ENCODE peak calls at places on chromosomes 6 and 20, in six cellular contexts. K, U, T, Z, G and W are unnamed samples.

GRCh38 chr20:11867286-11867921 is 50.3 kb upstream of the BTBD3 start:
- DNase-seq in K (no peak), U (no peak), T (peak), Z (no peak), G (peak), W (no peak)

GRCh38 chr20:9103955-9104354 is 35.1 kb downstream of the PLCB4 start:
- DNase-seq in K (peak), U (no peak), T (peak), Z (no peak), G (no peak), W (peak)

GRCh38 chr20:51022803-51023616 is at the start of gene KCNG1:
- DNase-seq in K (peak), U (peak), T (peak), Z (peak), G (peak), W (peak)

GRCh38 chr6:53587291-53587690 is 42.4 kb upstream of the GCLC start:
- DNase-seq in K (no peak), U (no peak), T (no peak), Z (no peak), G (no peak), W (no peak)

GRCh38 chr6:23454090-23454998 is 671.7 kb upstream of the NRSN1 start:
- DNase-seq in K (peak), U (no peak), T (peak), Z (no peak), G (no peak), W (peak)

GRCh38 chr20:24701027-24701426 is 231.6 kb downstream of the SYNDIG1 start:
- DNase-seq in K (no peak), U (no peak), T (no peak), Z (no peak), G (no peak), W (no peak)

GRCh38 chr20:25352746-25353145 is 37.9 kb downstream of the ABHD12 start:
- DNase-seq in K (no peak), U (no peak), T (no peak), Z (no peak), G (no peak), W (no peak)

GRCh38 chr20:52331655-52332054 is 140.1 kb upstream of the ZFP64 start:
- DNase-seq in K (no peak), U (no peak), T (no peak), Z (no peak), G (no peak), W (no peak)

GRCh38 chr6:136014454-136015421 is 163.2 kb downstream of the PDE7B start:
- DNase-seq in K (no peak), U (no peak), T (peak), Z (no peak), G (no peak), W (peak)

GRCh38 chr6:101779051-101779844 is 385.7 kb downstream of the GRIK2 start:
- DNase-seq in K (no peak), U (no peak), T (peak), Z (no peak), G (no peak), W (no peak)

GRCh38 chr6:156988276-156989158 is 211.3 kb downstream of the ARID1B start:
- DNase-seq in K (no peak), U (no peak), T (peak), Z (no peak), G (peak), W (no peak)

GRCh38 chr6:135739288-135739687 is 112.2 kb upstream of the PDE7B start:
- DNase-seq in K (no peak), U (no peak), T (peak), Z (no peak), G (no peak), W (peak)

GRCh38 chr6:168180548-168181011 is 101.6 kb upstream of the FRMD1 start:
- DNase-seq in K (no peak), U (peak), T (no peak), Z (no peak), G (no peak), W (no peak)

GRCh38 chr6:118644007-118644406 is 7.4 kb downstream of the CEP85L start:
- DNase-seq in K (peak), U (no peak), T (no peak), Z (no peak), G (no peak), W (no peak)

GRCh38 chr20:39885975-39886649 is 802.9 kb downstream of the MAFB start:
- DNase-seq in K (peak), U (peak), T (peak), Z (no peak), G (peak), W (peak)

GRCh38 chr6:163086563-163086895 is 328.0 kb upstream of the QKI start:
- DNase-seq in K (no peak), U (no peak), T (peak), Z (no peak), G (no peak), W (no peak)

GRCh38 chr6:46491789-46492547 is 719 bp upstream of the RCAN2 start:
- DNase-seq in K (peak), U (peak), T (peak), Z (no peak), G (peak), W (peak)

GRCh38 chr20:38680492-38681118 is 43.7 kb upstream of the SLC32A1 start:
- DNase-seq in K (peak), U (no peak), T (peak), Z (no peak), G (peak), W (no peak)

GRCh38 chr6:5084787-5085637 is at the start of gene PPP1R3G:
- DNase-seq in K (peak), U (peak), T (no peak), Z (no peak), G (peak), W (no peak)

GRCh38 chr6:29919506-29919905 is 22.8 kb upstream of the HLA-A start:
- DNase-seq in K (no peak), U (no peak), T (no peak), Z (no peak), G (no peak), W (no peak)

GRCh38 chr6:89950879-89951391 is 56.7 kb downstream of the GJA10 start:
- DNase-seq in K (no peak), U (no peak), T (no peak), Z (no peak), G (peak), W (no peak)

GRCh38 chr6:5482619-5483018 is 221.3 kb downstream of the FARS2 start:
- DNase-seq in K (no peak), U (no peak), T (no peak), Z (no peak), G (no peak), W (no peak)

GRCh38 chr20:40532103-40532502 is 156.9 kb downstream of the MAFB start:
- DNase-seq in K (peak), U (no peak), T (peak), Z (no peak), G (peak), W (no peak)

GRCh38 chr6:131731224-131731623 is 20.4 kb upstream of the CTAGE9 start:
- DNase-seq in K (no peak), U (no peak), T (no peak), Z (no peak), G (no peak), W (no peak)

GRCh38 chr6:35044771-35045275 is 96.3 kb downstream of the TCP11 start:
- DNase-seq in K (no peak), U (peak), T (peak), Z (no peak), G (peak), W (peak)

GRCh38 chr6:44041461-44042260 is 85.6 kb downstream of the MRPL14 start:
- DNase-seq in K (peak), U (no peak), T (peak), Z (no peak), G (peak), W (peak)

GRCh38 chr6:40116829-40117228 is 182.6 kb upstream of the MOCS1 start:
- DNase-seq in K (no peak), U (no peak), T (no peak), Z (no peak), G (no peak), W (no peak)

GRCh38 chr6:146997062-146997461 is 207.2 kb upstream of the STXBP5 start:
- DNase-seq in K (no peak), U (no peak), T (peak), Z (no peak), G (no peak), W (peak)

GRCh38 chr6:9140181-9140580 is 704.8 kb upstream of the SLC35B3 start:
- DNase-seq in K (no peak), U (peak), T (no peak), Z (no peak), G (no peak), W (peak)

GRCh38 chr20:3239026-3239866 is at the start of gene SLC4A11:
- DNase-seq in K (peak), U (peak), T (peak), Z (no peak), G (peak), W (no peak)

GRCh38 chr6:4446982-4447381 is 311.6 kb upstream of the ECI2 start:
- DNase-seq in K (no peak), U (no peak), T (peak), Z (no peak), G (peak), W (no peak)

GRCh38 chr6:41072836-41073202 is at the start of gene NFYA:
- DNase-seq in K (peak), U (peak), T (peak), Z (no peak), G (no peak), W (no peak)

GRCh38 chr6:168155193-168155592 is 76.2 kb upstream of the FRMD1 start:
- DNase-seq in K (no peak), U (no peak), T (peak), Z (no peak), G (no peak), W (peak)

GRCh38 chr6:25014806-25015560 is 79.2 kb upstream of the RIPOR2 start:
- DNase-seq in K (no peak), U (no peak), T (no peak), Z (no peak), G (peak), W (no peak)